ENCODE peak calls at places on chromosomes 2 and 18, in four cellular contexts. One of them, this sample, is unnamed.

GRCh38 chr2:40244251-40245010 is 207.5 kb downstream of the SLC8A1 start:
- DNase-seq in GM12878: no peak
- DNase-seq in HL-60: peak; percentile 8
- DNase-seq in K562: no peak
- DNase-seq in this sample: peak; percentile 11

GRCh38 chr2:219001577-219002394 is 8.6 kb upstream of the CRYBA2 start:
- DNase-seq in GM12878: no peak
- DNase-seq in HL-60: no peak
- DNase-seq in K562: peak; percentile 61
- DNase-seq in this sample: no peak

GRCh38 chr2:25251461-25252273 is 83.3 kb upstream of the POMC start:
- DNase-seq in GM12878: no peak
- DNase-seq in HL-60: no peak
- DNase-seq in K562: peak; percentile 81
- DNase-seq in this sample: peak; percentile 89

GRCh38 chr2:177929662-177930522 is 142.7 kb downstream of the PDE11A start:
- DNase-seq in GM12878: no peak
- DNase-seq in HL-60: no peak
- DNase-seq in K562: no peak
- DNase-seq in this sample: no peak

GRCh38 chr18:69795785-69796184 is 151.9 kb downstream of the CD226 start:
- DNase-seq in GM12878: no peak
- DNase-seq in HL-60: no peak
- DNase-seq in K562: no peak
- DNase-seq in this sample: no peak

GRCh38 chr2:39696838-39697237 is 31.1 kb downstream of the TMEM178A start:
- DNase-seq in GM12878: no peak
- DNase-seq in HL-60: no peak
- DNase-seq in K562: no peak
- DNase-seq in this sample: no peak

GRCh38 chr2:26190369-26190768 is 17.5 kb downstream of the GAREM2 start:
- DNase-seq in GM12878: no peak
- DNase-seq in HL-60: no peak
- DNase-seq in K562: no peak
- DNase-seq in this sample: no peak

GRCh38 chr2:37576831-37577230 is 94.6 kb downstream of the CDC42EP3 start:
- DNase-seq in GM12878: no peak
- DNase-seq in HL-60: no peak
- DNase-seq in K562: no peak
- DNase-seq in this sample: no peak

GRCh38 chr2:235082939-235083338 is 131.1 kb downstream of the SH3BP4 start:
- DNase-seq in GM12878: no peak
- DNase-seq in HL-60: no peak
- DNase-seq in K562: no peak
- DNase-seq in this sample: no peak

GRCh38 chr2:31125918-31126695 is 12.1 kb downstream of the GALNT14 start:
- DNase-seq in GM12878: no peak
- DNase-seq in HL-60: no peak
- DNase-seq in K562: no peak
- DNase-seq in this sample: no peak

GRCh38 chr2:170155022-170155722 is 22.8 kb upstream of the MYO3B start:
- DNase-seq in GM12878: no peak
- DNase-seq in HL-60: no peak
- DNase-seq in K562: peak; percentile 61
- DNase-seq in this sample: no peak

GRCh38 chr18:26468931-26469340 is 79.4 kb downstream of the KCTD1 start:
- DNase-seq in GM12878: no peak
- DNase-seq in HL-60: no peak
- DNase-seq in K562: peak; percentile 66
- DNase-seq in this sample: peak; percentile 28

GRCh38 chr2:150485871-150486538 is 1.5 kb downstream of the RND3 start:
- DNase-seq in GM12878: no peak
- DNase-seq in HL-60: no peak
- DNase-seq in K562: no peak
- DNase-seq in this sample: peak; percentile 14

GRCh38 chr2:160388464-160389263 is 104.9 kb downstream of the RBMS1 start:
- DNase-seq in GM12878: no peak
- DNase-seq in HL-60: no peak
- DNase-seq in K562: no peak
- DNase-seq in this sample: no peak

GRCh38 chr18:11468120-11468519 is 141.3 kb upstream of the SLC35G4 start:
- DNase-seq in GM12878: no peak
- DNase-seq in HL-60: no peak
- DNase-seq in K562: no peak
- DNase-seq in this sample: no peak

GRCh38 chr2:8515390-8515761 is 166.5 kb upstream of the ID2 start:
- DNase-seq in GM12878: peak; percentile 88
- DNase-seq in HL-60: no peak
- DNase-seq in K562: no peak
- DNase-seq in this sample: peak; percentile 64

GRCh38 chr2:241268716-241269445 is 46.6 kb downstream of the HDLBP start:
- DNase-seq in GM12878: no peak
- DNase-seq in HL-60: no peak
- DNase-seq in K562: no peak
- DNase-seq in this sample: no peak

GRCh38 chr18:75003764-75004690 is 204.9 kb downstream of the PTGR3 start:
- DNase-seq in GM12878: no peak
- DNase-seq in HL-60: no peak
- DNase-seq in K562: no peak
- DNase-seq in this sample: no peak

GRCh38 chr2:77488141-77488540 is 34.0 kb downstream of the LRRTM4 start:
- DNase-seq in GM12878: no peak
- DNase-seq in HL-60: no peak
- DNase-seq in K562: no peak
- DNase-seq in this sample: no peak

GRCh38 chr18:77935342-77935741 is 685.7 kb downstream of the GALR1 start:
- DNase-seq in GM12878: no peak
- DNase-seq in HL-60: no peak
- DNase-seq in K562: no peak
- DNase-seq in this sample: no peak

GRCh38 chr2:119228964-119229363 is 5.3 kb downstream of the STEAP3 start:
- DNase-seq in GM12878: no peak
- DNase-seq in HL-60: no peak
- DNase-seq in K562: no peak
- DNase-seq in this sample: no peak

GRCh38 chr2:128568106-128568505 is 249.4 kb upstream of the HS6ST1 start:
- DNase-seq in GM12878: no peak
- DNase-seq in HL-60: no peak
- DNase-seq in K562: no peak
- DNase-seq in this sample: no peak

GRCh38 chr2:55874338-55874737 is 49.2 kb downstream of the EFEMP1 start:
- DNase-seq in GM12878: no peak
- DNase-seq in HL-60: no peak
- DNase-seq in K562: no peak
- DNase-seq in this sample: no peak
- TF ChIP-seq SPI1 in GM12878: no peak
- TF ChIP-seq SPI1 in HL-60: no peak
- TF ChIP-seq SPI1 in K562: no peak
- TF ChIP-seq SPI1 in this sample: no peak

GRCh38 chr2:20488136-20488705 is 41.3 kb downstream of the RHOB start:
- DNase-seq in GM12878: no peak
- DNase-seq in HL-60: no peak
- DNase-seq in K562: no peak
- DNase-seq in this sample: no peak
- TF ChIP-seq SPI1 in GM12878: no peak
- TF ChIP-seq SPI1 in HL-60: no peak
- TF ChIP-seq SPI1 in K562: no peak
- TF ChIP-seq SPI1 in this sample: no peak

GRCh38 chr18:3985030-3985429 is 470.1 kb downstream of the DLGAP1 start:
- DNase-seq in GM12878: no peak
- DNase-seq in HL-60: no peak
- DNase-seq in K562: no peak
- DNase-seq in this sample: no peak

GRCh38 chr18:3984163-3984757 is 470.8 kb downstream of the DLGAP1 start:
- DNase-seq in GM12878: peak; percentile 23
- DNase-seq in HL-60: no peak
- DNase-seq in K562: no peak
- DNase-seq in this sample: no peak

GRCh38 chr18:3985664-3986063 is 469.4 kb downstream of the DLGAP1 start:
- DNase-seq in GM12878: no peak
- DNase-seq in HL-60: no peak
- DNase-seq in K562: no peak
- DNase-seq in this sample: no peak

GRCh38 chr18:3982541-3982940 is 472.6 kb downstream of the DLGAP1 start:
- DNase-seq in GM12878: no peak
- DNase-seq in HL-60: no peak
- DNase-seq in K562: no peak
- DNase-seq in this sample: no peak

GRCh38 chr18:3983351-3983969 is 471.6 kb downstream of the DLGAP1 start:
- DNase-seq in GM12878: no peak
- DNase-seq in HL-60: no peak
- DNase-seq in K562: peak; percentile 21
- DNase-seq in this sample: no peak
- TF ChIP-seq SPI1 in GM12878: no peak
- TF ChIP-seq SPI1 in HL-60: no peak
- TF ChIP-seq SPI1 in K562: no peak
- TF ChIP-seq SPI1 in this sample: no peak

DNA sequence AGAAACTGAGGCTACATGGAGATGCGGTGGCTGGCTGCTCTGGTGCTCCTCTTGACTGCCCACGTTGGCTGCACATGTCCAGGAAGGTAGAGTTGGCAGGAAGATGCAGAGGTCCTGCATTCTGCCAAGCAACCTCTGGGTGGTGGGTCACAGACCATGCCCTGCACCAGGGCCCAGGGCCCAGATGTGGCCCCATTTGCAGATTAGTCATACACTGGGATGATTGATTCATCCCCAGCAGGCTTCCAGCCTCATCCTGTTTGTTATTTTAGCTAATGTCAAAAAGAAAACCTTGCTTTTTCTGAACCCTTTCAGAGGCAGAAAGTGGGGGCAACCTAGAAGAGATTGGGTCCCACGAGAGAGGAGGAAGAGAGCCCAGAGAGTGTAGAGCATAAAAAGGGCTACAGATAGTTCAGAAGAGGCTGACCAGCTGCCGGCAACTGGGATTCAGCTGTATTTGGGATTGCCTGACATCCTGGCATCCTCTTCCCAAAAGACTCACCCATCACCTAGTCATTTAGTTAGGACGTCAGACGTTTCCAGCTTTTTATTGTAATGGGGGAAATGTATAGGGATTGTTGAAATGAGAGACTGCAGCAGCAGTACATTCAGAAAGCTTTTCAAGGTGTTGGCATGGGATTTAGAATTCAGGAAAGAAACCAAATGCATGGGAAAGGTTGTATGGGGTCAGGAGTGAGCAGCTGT is 101.9 kb downstream of the CTIF start:
- DNase-seq in GM12878: no peak
- DNase-seq in HL-60: no peak
- DNase-seq in K562: no peak
- DNase-seq in this sample: no peak
- TF ChIP-seq SPI1 in GM12878: no peak
- TF ChIP-seq SPI1 in HL-60: no peak
- TF ChIP-seq SPI1 in K562: no peak
- TF ChIP-seq SPI1 in this sample: no peak

GRCh38 chr2:65276604-65277003 is 49.0 kb downstream of the ACTR2 start:
- DNase-seq in GM12878: no peak
- DNase-seq in HL-60: no peak
- DNase-seq in K562: no peak
- DNase-seq in this sample: no peak

GRCh38 chr2:65277118-65277517 is 49.5 kb downstream of the ACTR2 start:
- DNase-seq in GM12878: no peak
- DNase-seq in HL-60: no peak
- DNase-seq in K562: no peak
- DNase-seq in this sample: no peak

GRCh38 chr2:65279756-65280155 is 52.1 kb downstream of the ACTR2 start:
- DNase-seq in GM12878: no peak
- DNase-seq in HL-60: no peak
- DNase-seq in K562: no peak
- DNase-seq in this sample: no peak

GRCh38 chr2:65278450-65279030 is 50.9 kb downstream of the ACTR2 start:
- DNase-seq in GM12878: no peak
- DNase-seq in HL-60: no peak
- DNase-seq in K562: peak; percentile 58
- DNase-seq in this sample: no peak

GRCh38 chr2:65277791-65278449 is 50.3 kb downstream of the ACTR2 start:
- DNase-seq in GM12878: no peak
- DNase-seq in HL-60: no peak
- DNase-seq in K562: no peak
- DNase-seq in this sample: no peak
- TF ChIP-seq SPI1 in GM12878: no peak
- TF ChIP-seq SPI1 in HL-60: no peak
- TF ChIP-seq SPI1 in K562: no peak
- TF ChIP-seq SPI1 in this sample: no peak

DNA sequence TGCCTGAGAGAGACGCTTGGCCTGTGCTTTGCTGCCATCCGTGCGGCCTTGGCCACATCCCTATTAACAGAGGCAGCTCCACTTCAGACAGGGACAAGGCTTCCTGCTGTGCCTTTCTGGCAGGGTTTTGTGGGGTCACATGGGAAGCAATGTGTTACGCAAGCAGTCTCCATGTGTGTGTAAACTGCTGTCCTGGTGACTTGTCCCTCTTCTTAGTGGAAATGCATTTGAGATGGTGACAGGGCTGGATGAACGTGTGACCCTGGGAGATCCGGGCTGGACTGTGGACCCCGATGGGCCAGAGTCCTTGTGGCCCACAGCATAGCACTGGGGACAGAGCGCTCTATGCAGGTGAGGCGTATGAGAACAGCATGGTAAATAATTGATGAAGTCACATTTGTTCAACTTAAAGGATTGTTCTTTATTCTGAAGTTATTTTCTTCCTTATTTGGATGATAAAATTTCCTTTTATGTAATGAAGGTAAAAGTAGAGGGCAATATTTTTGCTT is 23.2 kb downstream of the ASB1 start:
- DNase-seq in GM12878: no peak
- DNase-seq in HL-60: peak; percentile 69
- DNase-seq in K562: no peak
- DNase-seq in this sample: no peak
- TF ChIP-seq SPI1 in GM12878: no peak
- TF ChIP-seq SPI1 in HL-60: no peak
- TF ChIP-seq SPI1 in K562: no peak
- TF ChIP-seq SPI1 in this sample: no peak

GRCh38 chr2:181575024-181575649 is 81.8 kb downstream of the CERKL start:
- DNase-seq in GM12878: no peak
- DNase-seq in HL-60: no peak
- DNase-seq in K562: no peak
- DNase-seq in this sample: no peak

GRCh38 chr2:181573140-181573736 is 83.7 kb downstream of the CERKL start:
- DNase-seq in GM12878: no peak
- DNase-seq in HL-60: no peak
- DNase-seq in K562: no peak
- DNase-seq in this sample: no peak

GRCh38 chr2:181575650-181576025 is 81.3 kb downstream of the CERKL start:
- DNase-seq in GM12878: no peak
- DNase-seq in HL-60: peak; percentile 21
- DNase-seq in K562: no peak
- DNase-seq in this sample: no peak

GRCh38 chr2:181576431-181576830 is 80.5 kb downstream of the CERKL start:
- DNase-seq in GM12878: no peak
- DNase-seq in HL-60: no peak
- DNase-seq in K562: no peak
- DNase-seq in this sample: no peak

DNA sequence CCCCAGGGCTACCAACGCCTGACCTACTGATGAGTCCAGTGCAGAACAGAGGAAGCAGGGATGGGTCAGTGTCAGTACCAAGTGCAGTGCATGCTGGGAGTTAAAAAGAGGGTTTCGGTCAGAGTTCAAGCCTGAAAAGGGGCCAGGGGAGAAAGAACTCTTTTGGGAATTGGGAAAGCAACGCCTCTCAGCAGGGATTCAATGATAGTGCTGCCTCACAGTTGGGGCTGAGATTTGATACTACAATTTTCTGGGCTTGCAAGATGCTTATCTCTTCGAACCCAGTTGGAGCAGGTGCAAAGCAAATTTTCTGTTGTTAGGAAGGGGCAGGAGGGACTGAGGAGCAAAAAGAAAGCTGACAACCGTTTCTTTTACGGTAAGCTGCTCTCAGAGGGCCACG is 82.6 kb downstream of the CERKL start:
- DNase-seq in GM12878: no peak
- DNase-seq in HL-60: no peak
- DNase-seq in K562: no peak
- DNase-seq in this sample: no peak
- TF ChIP-seq SPI1 in GM12878: no peak
- TF ChIP-seq SPI1 in HL-60: no peak
- TF ChIP-seq SPI1 in K562: no peak
- TF ChIP-seq SPI1 in this sample: no peak